ENCODE peak calls at places on chromosomes 3 and 15, in four cellular contexts. Z is GM19239, L is fibroblast of pulmonary artery, N is breast epithelium. P is an unnamed sample.

GRCh38 chr15:93801206-93801605 is 430.2 kb upstream of the MCTP2 start:
- DNase-seq in Z (no peak), L (no peak), N (no peak), P (no peak)

GRCh38 chr3:45110185-45110833 is 35.9 kb downstream of the CDCP1 start:
- DNase-seq in Z (peak; percentile 67), L (peak; percentile 21), N (no peak), P (no peak)

GRCh38 chr3:134972836-134973455 is 177.9 kb downstream of the EPHB1 start:
- DNase-seq in Z (no peak), L (no peak), N (no peak), P (no peak)

GRCh38 chr3:176430244-176430893 is 766.9 kb downstream of the TBL1XR1 start:
- DNase-seq in Z (no peak), L (peak; percentile 67), N (no peak), P (no peak)

GRCh38 chr15:30921781-30922371 is 18.2 kb downstream of the FAN1 start:
- DNase-seq in Z (no peak), L (no peak), N (no peak), P (no peak)

GRCh38 chr3:52443268-52443610 is 1.7 kb downstream of the SEMA3G start:
- DNase-seq in Z (no peak), L (no peak), N (no peak), P (no peak)

GRCh38 chr3:156378871-156379270 is 176.0 kb downstream of the SSR3 start:
- DNase-seq in Z (no peak), L (no peak), N (no peak), P (no peak)

GRCh38 chr15:76012021-76012551 is at the start of gene NRG4:
- DNase-seq in Z (no peak), L (peak; percentile 3), N (no peak), P (no peak)

GRCh38 chr15:89993344-89993743 is 7.8 kb upstream of the ZNF710 start:
- DNase-seq in Z (no peak), L (no peak), N (no peak), P (no peak)

GRCh38 chr3:29536016-29536736 is 255.3 kb downstream of the RBMS3 start:
- DNase-seq in Z (no peak), L (peak; percentile 84), N (no peak), P (no peak)

GRCh38 chr3:12894629-12895028 is 53.3 kb upstream of the RPL32 start:
- DNase-seq in Z (no peak), L (no peak), N (no peak), P (no peak)

GRCh38 chr3:72960812-72961518 is 35.6 kb upstream of the PPP4R2 start:
- DNase-seq in Z (no peak), L (peak; percentile 91), N (no peak), P (peak; percentile 28)

P was measured in omental fat pad.